ENCODE peak calls at places on chromosomes 6 and 20, in ten cellular contexts. M is adipocyte; J is breast epithelium; F is ascending aorta; H is naive thymus-derived CD4-positive, alpha-beta T cell; I is A549; E is iPS DF 6.9; Z is GM12865; R is psoas muscle; N is GM23248. C is an unnamed sample.

GRCh38 chr20:58131581-58132142 is 96.8 kb downstream of the ANKRD60 start:
- DNase-seq in N (peak; percentile 75), H (no peak), I (no peak), Z (no peak), F (no peak), R (no peak), J (peak; percentile 13), M (peak; percentile 84), E (no peak), C (no peak)

GRCh38 chr6:166955865-166956443 is 396 bp downstream of the RNASET2 start:
- DNase-seq in N (peak; percentile 60), E (no peak), R (peak; percentile 62), J (no peak), Z (peak; percentile 45), H (no peak), I (peak; percentile 6), M (no peak), F (no peak), C (no peak)

GRCh38 chr6:57173886-57174510 is 1.9 kb downstream of the BAG2 start:
- DNase-seq in H (no peak), I (peak; percentile 10), F (no peak), R (no peak), M (peak; percentile 84), N (peak; percentile 84), J (no peak), E (no peak), Z (peak; percentile 3), C (no peak)

GRCh38 chr6:123898669-123899068 is 95.0 kb downstream of the NKAIN2 start:
- DNase-seq in H (no peak), J (no peak), M (no peak), R (no peak), Z (no peak), F (no peak), N (no peak), E (no peak), I (no peak), C (no peak)

GRCh38 chr20:16005612-16006493 is 567.4 kb downstream of the KIF16B start:
- DNase-seq in Z (no peak), H (no peak), M (no peak), R (no peak), N (no peak), F (no peak), E (no peak), I (no peak), J (no peak), C (no peak)

GRCh38 chr6:30350519-30350918 is 5.6 kb downstream of the RPP21 start:
- DNase-seq in E (no peak), Z (no peak), H (no peak), J (no peak), R (no peak), I (no peak), N (no peak), F (no peak), M (no peak), C (no peak)

GRCh38 chr20:5091902-5092301 is 27.9 kb downstream of the PCNA start:
- DNase-seq in I (no peak), N (no peak), Z (no peak), R (no peak), F (no peak), E (no peak), M (no peak), J (no peak), H (no peak), C (no peak)

GRCh38 chr6:138719011-138719635 is 54.4 kb upstream of the CCDC28A start:
- DNase-seq in H (no peak), M (peak; percentile 46), R (no peak), Z (no peak), I (no peak), N (no peak), E (no peak), F (no peak), J (no peak), C (no peak)

GRCh38 chr20:51581571-51581970 is 39.1 kb upstream of the NFATC2 start:
- DNase-seq in R (no peak), F (no peak), M (no peak), E (no peak), Z (no peak), J (no peak), I (no peak), N (no peak), H (no peak), C (no peak)

GRCh38 chr6:24666097-24666615 is 543 bp downstream of the TDP2 start:
- DNase-seq in E (no peak), N (peak; percentile 71), H (no peak), F (peak; percentile 67), Z (peak; percentile 53), R (peak; percentile 65), M (peak; percentile 59), J (no peak), I (no peak), C (no peak)

GRCh38 chr6:144265390-144265789 is 19.7 kb upstream of the UTRN start:
- DNase-seq in N (peak; percentile 33), I (peak; percentile 31), E (peak; percentile 70), M (peak; percentile 61), R (no peak), H (no peak), Z (peak; percentile 45), F (no peak), J (no peak), C (no peak)

GRCh38 chr6:45900808-45901752 is 114.6 kb downstream of the CLIC5 start:
- DNase-seq in H (no peak), Z (no peak), J (no peak), E (no peak), M (peak; percentile 82), R (no peak), N (peak; percentile 85), F (peak; percentile 66), I (no peak), C (no peak)

GRCh38 chr20:23637282-23638221 is at the start of gene CST3:
- DNase-seq in R (peak; percentile 96), F (peak; percentile 93), N (peak; percentile 93), E (no peak), M (peak; percentile 95), I (peak; percentile 97), H (no peak), J (peak; percentile 77), Z (peak; percentile 87), C (peak; percentile 50)

GRCh38 chr6:143545976-143546547 is 34.5 kb upstream of the FUCA2 start:
- DNase-seq in Z (no peak), F (no peak), H (no peak), R (no peak), I (no peak), J (no peak), N (peak; percentile 48), E (no peak), M (peak; percentile 41), C (no peak)

GRCh38 chr6:71531006-71531405 is 242.4 kb downstream of the OGFRL1 start:
- DNase-seq in M (no peak), Z (no peak), F (no peak), N (peak; percentile 42), R (no peak), J (no peak), H (no peak), I (no peak), E (no peak), C (no peak)

GRCh38 chr6:129329677-129330076 is 380.3 kb downstream of the ARHGAP18 start:
- DNase-seq in E (no peak), F (no peak), R (no peak), M (no peak), N (no peak), J (no peak), I (no peak), Z (no peak), H (no peak), C (no peak)

GRCh38 chr6:1885576-1886003 is 275.9 kb downstream of the FOXC1 start:
- DNase-seq in H (no peak), F (no peak), J (no peak), E (no peak), N (no peak), M (no peak), I (no peak), R (no peak), Z (no peak), C (no peak)

GRCh38 chr20:50359607-50360217 is 150.5 kb upstream of the PTPN1 start:
- DNase-seq in I (no peak), N (no peak), J (no peak), Z (no peak), R (no peak), F (no peak), E (no peak), M (no peak), H (no peak), C (no peak)

GRCh38 chr6:32576261-32576660 is 13.4 kb downstream of the HLA-DRB1 start:
- DNase-seq in E (no peak), J (no peak), F (no peak), M (no peak), Z (no peak), R (no peak), I (no peak), N (no peak), H (no peak), C (no peak)

GRCh38 chr20:63154395-63154794 is 61.5 kb downstream of the YTHDF1 start:
- DNase-seq in F (no peak), N (no peak), R (peak; percentile 15), M (no peak), H (no peak), J (no peak), E (no peak), I (no peak), Z (no peak), C (no peak)

GRCh38 chr6:149988550-149989336 is 25.0 kb downstream of the ULBP1 start:
- DNase-seq in J (no peak), E (no peak), R (no peak), I (no peak), Z (no peak), F (no peak), N (no peak), M (no peak), H (no peak), C (no peak)
- H3K4me3 ChIP-seq in J (no peak overlapping the region), E (no peak overlapping the region), R (no peak overlapping the region), I (no peak overlapping the region), Z (no peak overlapping the region), F (peak overlapping the region; percentile 21), N (no peak overlapping the region), M (no peak overlapping the region), H (no peak overlapping the region), C (no peak overlapping the region)

GRCh38 chr6:116289876-116290275 is 10.1 kb upstream of the TSPYL1 start:
- DNase-seq in R (no peak), N (no peak), E (no peak), J (no peak), M (no peak), I (no peak), F (no peak), H (no peak), Z (no peak), C (no peak)
- H3K4me3 ChIP-seq in R (no peak overlapping the region), N (no peak overlapping the region), E (no peak overlapping the region), J (no peak overlapping the region), M (no peak overlapping the region), I (no peak overlapping the region), F (no peak overlapping the region), H (no peak overlapping the region), Z (no peak overlapping the region), C (no peak overlapping the region)

GRCh38 chr6:35154262-35154661 is 13.1 kb upstream of the TCP11 start:
- DNase-seq in R (no peak), H (no peak), E (no peak), M (no peak), N (no peak), F (no peak), Z (no peak), I (no peak), J (no peak), C (no peak)
- H3K4me3 ChIP-seq in R (no peak overlapping the region), H (no peak overlapping the region), E (no peak overlapping the region), M (no peak overlapping the region), N (no peak overlapping the region), F (no peak overlapping the region), Z (no peak overlapping the region), I (no peak overlapping the region), J (no peak overlapping the region), C (no peak overlapping the region)

GRCh38 chr6:37784585-37784967 is 35.0 kb upstream of the ZFAND3 start:
- DNase-seq in M (no peak), Z (no peak), H (no peak), I (no peak), R (no peak), E (no peak), N (peak; percentile 41), J (no peak), F (no peak), C (no peak)
- H3K4me3 ChIP-seq in M (peak overlapping the region; percentile 81), Z (no peak overlapping the region), H (no peak overlapping the region), I (no peak overlapping the region), R (peak overlapping the region; percentile 73), E (no peak overlapping the region), N (peak overlapping the region; percentile 64), J (peak overlapping the region; percentile 40), F (peak overlapping the region; percentile 45), C (no peak overlapping the region)